ENCODE peak calls at places on chromosomes 4 and X, in seven cellular contexts. One of them, this sample, is unnamed.

GRCh38 chr4:2947926-2948325 is 15.3 kb downstream of the NOP14 start:
- DNase-seq in A549: no peak
- DNase-seq in IMR-90: no peak
- DNase-seq in thyroid gland: no peak
- DNase-seq in heart left ventricle: peak; percentile 56
- DNase-seq in transverse colon: no peak
- DNase-seq in body of pancreas: no peak
- DNase-seq in this sample: no peak

GRCh38 chr4:108725457-108725856 is 37.4 kb downstream of the ETNPPL start:
- DNase-seq in body of pancreas: no peak
- DNase-seq in transverse colon: no peak
- DNase-seq in IMR-90: no peak
- DNase-seq in A549: no peak
- DNase-seq in thyroid gland: no peak
- DNase-seq in heart left ventricle: no peak
- DNase-seq in this sample: no peak

GRCh38 chrX:49761481-49761880 is 65.7 kb upstream of the PAGE1 start:
- DNase-seq in A549: peak; percentile 3
- DNase-seq in transverse colon: no peak
- DNase-seq in IMR-90: peak; percentile 12
- DNase-seq in thyroid gland: no peak
- DNase-seq in body of pancreas: no peak
- DNase-seq in heart left ventricle: no peak
- DNase-seq in this sample: no peak

GRCh38 chr4:128468485-128468989 is 180.9 kb upstream of the PGRMC2 start:
- DNase-seq in body of pancreas: peak; percentile 65
- DNase-seq in transverse colon: peak; percentile 67
- DNase-seq in IMR-90: peak; percentile 99
- DNase-seq in A549: no peak
- DNase-seq in heart left ventricle: peak; percentile 49
- DNase-seq in thyroid gland: peak; percentile 80
- DNase-seq in this sample: peak; percentile 31

GRCh38 chr4:124307143-124307542 is 405.4 kb downstream of the ANKRD50 start:
- DNase-seq in body of pancreas: no peak
- DNase-seq in heart left ventricle: no peak
- DNase-seq in IMR-90: no peak
- DNase-seq in A549: no peak
- DNase-seq in transverse colon: no peak
- DNase-seq in thyroid gland: no peak
- DNase-seq in this sample: no peak

GRCh38 chr4:3252480-3252828 is 3.5 kb downstream of the MSANTD1 start:
- DNase-seq in heart left ventricle: no peak
- DNase-seq in A549: no peak
- DNase-seq in body of pancreas: no peak
- DNase-seq in IMR-90: no peak
- DNase-seq in transverse colon: no peak
- DNase-seq in thyroid gland: no peak
- DNase-seq in this sample: no peak

GRCh38 chr4:78937837-78938236 is 1.4 kb downstream of the PAQR3 start:
- DNase-seq in thyroid gland: no peak
- DNase-seq in body of pancreas: no peak
- DNase-seq in heart left ventricle: no peak
- DNase-seq in A549: no peak
- DNase-seq in transverse colon: no peak
- DNase-seq in IMR-90: peak; percentile 16
- DNase-seq in this sample: no peak

GRCh38 chr4:162803378-162803777 is 363.3 kb downstream of the NAF1 start:
- DNase-seq in IMR-90: no peak
- DNase-seq in A549: no peak
- DNase-seq in thyroid gland: no peak
- DNase-seq in body of pancreas: no peak
- DNase-seq in transverse colon: no peak
- DNase-seq in heart left ventricle: no peak
- DNase-seq in this sample: no peak

GRCh38 chr4:16199132-16199531 is 27.1 kb downstream of the TAPT1 start:
- DNase-seq in A549: no peak
- DNase-seq in transverse colon: no peak
- DNase-seq in IMR-90: peak; percentile 37
- DNase-seq in thyroid gland: no peak
- DNase-seq in heart left ventricle: no peak
- DNase-seq in body of pancreas: no peak
- DNase-seq in this sample: no peak
- TF ChIP-seq CTCF in A549: peak; percentile 48
- TF ChIP-seq CTCF in transverse colon: no peak
- TF ChIP-seq CTCF in IMR-90: peak; percentile 47
- TF ChIP-seq CTCF in thyroid gland: peak; percentile 47
- TF ChIP-seq CTCF in heart left ventricle: peak; percentile 29
- TF ChIP-seq CTCF in body of pancreas: peak; percentile 9
- TF ChIP-seq CTCF in this sample: peak; percentile 20

DNA sequence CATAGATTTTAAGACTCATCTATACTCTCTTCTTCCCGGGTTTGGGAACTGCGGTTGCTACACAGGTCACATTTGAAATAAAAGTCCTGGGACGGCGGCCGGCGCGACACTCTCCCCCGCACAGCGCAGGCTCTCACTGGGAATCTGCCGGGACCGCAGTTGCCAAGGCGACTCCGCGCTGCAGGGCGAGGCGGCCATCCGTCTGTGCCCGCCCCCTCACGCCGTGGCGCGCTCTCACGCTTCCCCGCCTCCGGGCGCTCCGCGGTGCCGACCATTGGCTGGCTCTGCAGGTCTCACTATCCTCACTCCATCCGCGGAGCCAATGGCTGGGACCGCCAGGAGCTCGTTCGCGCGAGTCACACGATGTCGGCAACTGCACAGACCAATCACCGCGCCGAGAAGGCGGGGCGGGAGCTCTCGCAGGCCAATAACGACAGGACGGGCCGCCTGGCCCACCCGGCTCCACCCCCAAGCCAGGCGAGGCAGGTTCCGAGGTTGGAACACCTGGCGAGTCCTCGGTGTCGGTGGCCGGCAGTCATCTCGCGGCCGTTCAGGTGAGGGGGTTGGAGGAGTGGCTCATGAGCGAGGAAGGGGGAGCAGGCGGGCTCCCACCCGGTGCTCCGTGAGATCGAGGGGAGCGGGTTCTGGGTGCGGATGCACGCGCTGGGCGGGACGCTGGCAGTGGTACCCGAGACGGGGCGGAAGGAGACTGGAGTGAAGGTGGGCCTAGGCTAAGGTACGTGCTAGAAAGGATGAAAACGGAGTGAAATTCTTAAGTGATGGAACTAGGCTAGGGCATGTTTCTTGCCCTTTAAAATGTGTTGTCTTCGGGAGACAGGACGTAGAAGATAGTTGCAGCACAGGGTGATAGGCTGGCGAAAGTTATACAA is at the start of gene MSMO1:
- DNase-seq in IMR-90: peak; percentile 99
- DNase-seq in heart left ventricle: peak; percentile 99
- DNase-seq in transverse colon: peak; percentile 99
- DNase-seq in thyroid gland: peak; percentile 100
- DNase-seq in A549: peak; percentile 82
- DNase-seq in body of pancreas: peak; percentile 99
- DNase-seq in this sample: peak; percentile 98
- TF ChIP-seq POLR2A in IMR-90: peak; percentile 69
- TF ChIP-seq POLR2A in heart left ventricle: no peak
- TF ChIP-seq POLR2A in transverse colon: peak; percentile 78
- TF ChIP-seq POLR2A in thyroid gland: no peak
- TF ChIP-seq POLR2A in A549: peak; percentile 54
- TF ChIP-seq POLR2A in body of pancreas: peak; percentile 81
- TF ChIP-seq POLR2A in this sample: peak; percentile 60

GRCh38 chr4:164424852-164425251 is 329.1 kb upstream of the SMIM31 start:
- DNase-seq in body of pancreas: no peak
- DNase-seq in IMR-90: no peak
- DNase-seq in transverse colon: no peak
- DNase-seq in thyroid gland: no peak
- DNase-seq in A549: no peak
- DNase-seq in heart left ventricle: no peak
- DNase-seq in this sample: no peak

GRCh38 chr4:164428561-164428960 is 325.4 kb upstream of the SMIM31 start:
- DNase-seq in heart left ventricle: no peak
- DNase-seq in A549: no peak
- DNase-seq in IMR-90: no peak
- DNase-seq in transverse colon: no peak
- DNase-seq in body of pancreas: no peak
- DNase-seq in thyroid gland: no peak
- DNase-seq in this sample: no peak

DNA sequence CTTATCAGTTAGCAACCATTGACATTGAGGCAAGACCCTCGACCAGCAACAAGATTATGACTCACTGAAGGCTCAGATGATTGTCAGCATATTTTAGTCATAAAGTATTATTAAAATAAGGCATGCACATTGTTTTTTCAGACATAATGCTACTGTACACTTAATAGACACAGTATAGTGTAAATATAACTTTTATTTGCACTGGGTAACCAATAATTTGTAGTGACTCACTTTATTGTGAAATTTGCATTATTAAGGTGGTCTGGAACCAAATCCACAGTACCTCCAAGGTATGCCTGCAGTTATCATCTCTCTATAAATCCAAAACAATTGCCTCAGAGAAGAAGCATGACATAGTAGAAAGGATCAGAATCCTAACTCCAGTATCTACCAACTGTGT is 330.1 kb upstream of the SMIM31 start:
- DNase-seq in IMR-90: no peak
- DNase-seq in thyroid gland: no peak
- DNase-seq in transverse colon: no peak
- DNase-seq in heart left ventricle: no peak
- DNase-seq in A549: no peak
- DNase-seq in body of pancreas: no peak
- DNase-seq in this sample: no peak
- H3K4me1 ChIP-seq in IMR-90: no peaks in the 10 kb centered on the region
- H3K4me1 ChIP-seq in thyroid gland: no peaks in the 10 kb centered on the region
- H3K4me1 ChIP-seq in transverse colon: no peaks in the 10 kb centered on the region
- H3K4me1 ChIP-seq in heart left ventricle: no peaks in the 10 kb centered on the region
- H3K4me1 ChIP-seq in A549: no peaks in the 10 kb centered on the region
- H3K4me1 ChIP-seq in body of pancreas: no peaks in the 10 kb centered on the region
- H3K4me1 ChIP-seq in this sample: no peaks in the 10 kb centered on the region

GRCh38 chr4:95204873-95205272 is 343.9 kb downstream of the UNC5C start:
- DNase-seq in body of pancreas: no peak
- DNase-seq in thyroid gland: no peak
- DNase-seq in heart left ventricle: no peak
- DNase-seq in transverse colon: no peak
- DNase-seq in IMR-90: no peak
- DNase-seq in A549: peak; percentile 7
- DNase-seq in this sample: no peak
- TF ChIP-seq CTCF in body of pancreas: no peak
- TF ChIP-seq CTCF in thyroid gland: no peak
- TF ChIP-seq CTCF in heart left ventricle: no peak
- TF ChIP-seq CTCF in transverse colon: peak; percentile 10
- TF ChIP-seq CTCF in IMR-90: no peak
- TF ChIP-seq CTCF in A549: peak; percentile 32
- TF ChIP-seq CTCF in this sample: no peak